ENCODE peak calls at places on chromosomes 11 and 22, in eight cellular contexts. One of them, this sample, is unnamed.

GRCh38 chr22:37752189-37753061 is 55.3 kb upstream of the GCAT start:
- DNase-seq in activated CD4-positive, alpha-beta T cell treated with anti-CD3 and anti-CD28 coated beads, Interleukin-2, amount 10 ng/mL, durations not matched to agents 7 days and 5 days: no peak
- DNase-seq in HFFc6: peak
- DNase-seq in NCI-H1092: peak
- DNase-seq in CD4-positive, alpha-beta T cell: no peak
- DNase-seq in B cell: no peak
- DNase-seq in GM23248: peak
- DNase-seq in AML-193: no peak
- DNase-seq in this sample: no peak

GRCh38 chr22:43150731-43151206 is 590 bp upstream of the TSPO start:
- DNase-seq in AML-193: no peak
- DNase-seq in GM23248: peak
- DNase-seq in HFFc6: no peak
- DNase-seq in NCI-H1092: no peak
- DNase-seq in activated CD4-positive, alpha-beta T cell treated with anti-CD3 and anti-CD28 coated beads, Interleukin-2, amount 10 ng/mL, durations not matched to agents 7 days and 5 days: no peak
- DNase-seq in CD4-positive, alpha-beta T cell: no peak
- DNase-seq in B cell: no peak
- DNase-seq in this sample: no peak

GRCh38 chr11:62372871-62373270 is 35.6 kb downstream of the ASRGL1 start:
- DNase-seq in AML-193: no peak
- DNase-seq in B cell: no peak
- DNase-seq in HFFc6: no peak
- DNase-seq in NCI-H1092: no peak
- DNase-seq in activated CD4-positive, alpha-beta T cell treated with anti-CD3 and anti-CD28 coated beads, Interleukin-2, amount 10 ng/mL, durations not matched to agents 7 days and 5 days: peak
- DNase-seq in GM23248: no peak
- DNase-seq in CD4-positive, alpha-beta T cell: no peak
- DNase-seq in this sample: no peak

GRCh38 chr11:60871378-60872061 is 4.2 kb downstream of the ZP1 start:
- DNase-seq in NCI-H1092: peak
- DNase-seq in B cell: no peak
- DNase-seq in activated CD4-positive, alpha-beta T cell treated with anti-CD3 and anti-CD28 coated beads, Interleukin-2, amount 10 ng/mL, durations not matched to agents 7 days and 5 days: no peak
- DNase-seq in HFFc6: peak
- DNase-seq in CD4-positive, alpha-beta T cell: no peak
- DNase-seq in AML-193: no peak
- DNase-seq in GM23248: peak
- DNase-seq in this sample: no peak

GRCh38 chr11:34830035-34830434 is 86.1 kb downstream of the APIP start:
- DNase-seq in CD4-positive, alpha-beta T cell: no peak
- DNase-seq in AML-193: no peak
- DNase-seq in HFFc6: no peak
- DNase-seq in activated CD4-positive, alpha-beta T cell treated with anti-CD3 and anti-CD28 coated beads, Interleukin-2, amount 10 ng/mL, durations not matched to agents 7 days and 5 days: no peak
- DNase-seq in NCI-H1092: no peak
- DNase-seq in B cell: no peak
- DNase-seq in GM23248: no peak
- DNase-seq in this sample: no peak

GRCh38 chr11:68632802-68633201 is 51.5 kb upstream of the GAL start:
- DNase-seq in HFFc6: peak
- DNase-seq in CD4-positive, alpha-beta T cell: peak
- DNase-seq in NCI-H1092: peak
- DNase-seq in AML-193: peak
- DNase-seq in B cell: no peak
- DNase-seq in activated CD4-positive, alpha-beta T cell treated with anti-CD3 and anti-CD28 coated beads, Interleukin-2, amount 10 ng/mL, durations not matched to agents 7 days and 5 days: peak
- DNase-seq in GM23248: peak
- DNase-seq in this sample: peak

GRCh38 chr11:61756452-61757212 is 4.2 kb downstream of the MYRF start:
- DNase-seq in GM23248: no peak
- DNase-seq in NCI-H1092: no peak
- DNase-seq in B cell: no peak
- DNase-seq in AML-193: no peak
- DNase-seq in CD4-positive, alpha-beta T cell: peak
- DNase-seq in activated CD4-positive, alpha-beta T cell treated with anti-CD3 and anti-CD28 coated beads, Interleukin-2, amount 10 ng/mL, durations not matched to agents 7 days and 5 days: no peak
- DNase-seq in HFFc6: no peak
- DNase-seq in this sample: no peak

GRCh38 chr22:44165286-44165874 is 15.3 kb upstream of the PARVG start:
- DNase-seq in GM23248: no peak
- DNase-seq in HFFc6: no peak
- DNase-seq in AML-193: no peak
- DNase-seq in NCI-H1092: no peak
- DNase-seq in B cell: no peak
- DNase-seq in CD4-positive, alpha-beta T cell: no peak
- DNase-seq in activated CD4-positive, alpha-beta T cell treated with anti-CD3 and anti-CD28 coated beads, Interleukin-2, amount 10 ng/mL, durations not matched to agents 7 days and 5 days: no peak
- DNase-seq in this sample: no peak

GRCh38 chr22:26471522-26471921 is 12.1 kb downstream of the HPS4 start:
- DNase-seq in GM23248: peak
- DNase-seq in HFFc6: peak
- DNase-seq in NCI-H1092: no peak
- DNase-seq in B cell: no peak
- DNase-seq in AML-193: no peak
- DNase-seq in CD4-positive, alpha-beta T cell: no peak
- DNase-seq in activated CD4-positive, alpha-beta T cell treated with anti-CD3 and anti-CD28 coated beads, Interleukin-2, amount 10 ng/mL, durations not matched to agents 7 days and 5 days: no peak
- DNase-seq in this sample: no peak

GRCh38 chr11:109071712-109072524 is 350.1 kb upstream of the C11orf87 start:
- DNase-seq in GM23248: peak
- DNase-seq in activated CD4-positive, alpha-beta T cell treated with anti-CD3 and anti-CD28 coated beads, Interleukin-2, amount 10 ng/mL, durations not matched to agents 7 days and 5 days: no peak
- DNase-seq in CD4-positive, alpha-beta T cell: no peak
- DNase-seq in NCI-H1092: no peak
- DNase-seq in AML-193: no peak
- DNase-seq in HFFc6: no peak
- DNase-seq in B cell: no peak
- DNase-seq in this sample: no peak

GRCh38 chr11:16986434-16987204 is 27.6 kb downstream of the PLEKHA7 start:
- DNase-seq in B cell: no peak
- DNase-seq in AML-193: no peak
- DNase-seq in activated CD4-positive, alpha-beta T cell treated with anti-CD3 and anti-CD28 coated beads, Interleukin-2, amount 10 ng/mL, durations not matched to agents 7 days and 5 days: peak
- DNase-seq in CD4-positive, alpha-beta T cell: peak
- DNase-seq in HFFc6: no peak
- DNase-seq in NCI-H1092: no peak
- DNase-seq in GM23248: no peak
- DNase-seq in this sample: no peak

GRCh38 chr22:20571531-20572007 is 64.2 kb downstream of the MED15 start:
- DNase-seq in HFFc6: no peak
- DNase-seq in activated CD4-positive, alpha-beta T cell treated with anti-CD3 and anti-CD28 coated beads, Interleukin-2, amount 10 ng/mL, durations not matched to agents 7 days and 5 days: peak
- DNase-seq in NCI-H1092: no peak
- DNase-seq in CD4-positive, alpha-beta T cell: peak
- DNase-seq in AML-193: peak
- DNase-seq in GM23248: peak
- DNase-seq in B cell: no peak
- DNase-seq in this sample: no peak

GRCh38 chr11:65438257-65439151 is 15.9 kb downstream of the NEAT1 start:
- DNase-seq in B cell: no peak
- DNase-seq in NCI-H1092: no peak
- DNase-seq in HFFc6: no peak
- DNase-seq in GM23248: peak
- DNase-seq in activated CD4-positive, alpha-beta T cell treated with anti-CD3 and anti-CD28 coated beads, Interleukin-2, amount 10 ng/mL, durations not matched to agents 7 days and 5 days: no peak
- DNase-seq in AML-193: no peak
- DNase-seq in CD4-positive, alpha-beta T cell: no peak
- DNase-seq in this sample: no peak

GRCh38 chr11:59157433-59157832 is 14.5 kb upstream of the DTX4 start:
- DNase-seq in HFFc6: no peak
- DNase-seq in CD4-positive, alpha-beta T cell: no peak
- DNase-seq in AML-193: no peak
- DNase-seq in NCI-H1092: no peak
- DNase-seq in activated CD4-positive, alpha-beta T cell treated with anti-CD3 and anti-CD28 coated beads, Interleukin-2, amount 10 ng/mL, durations not matched to agents 7 days and 5 days: no peak
- DNase-seq in GM23248: no peak
- DNase-seq in B cell: no peak
- DNase-seq in this sample: no peak

GRCh38 chr11:46294365-46295309 is 17.2 kb downstream of the CREB3L1 start:
- DNase-seq in B cell: no peak
- DNase-seq in HFFc6: peak
- DNase-seq in CD4-positive, alpha-beta T cell: no peak
- DNase-seq in activated CD4-positive, alpha-beta T cell treated with anti-CD3 and anti-CD28 coated beads, Interleukin-2, amount 10 ng/mL, durations not matched to agents 7 days and 5 days: no peak
- DNase-seq in NCI-H1092: no peak
- DNase-seq in AML-193: no peak
- DNase-seq in GM23248: peak
- DNase-seq in this sample: no peak